ENCODE peak calls at places on chromosomes 2 and 18, in seven cellular contexts. Z, N, A, R, E, Q and H are unnamed samples.

GRCh38 chr18:61965306-61965705 is 72.5 kb upstream of the RNF152 start:
- DNase-seq in Z (no peak), N (peak), A (no peak), R (no peak), E (no peak), Q (no peak), H (no peak)

GRCh38 chr2:178072383-178073301 is at the start of gene PDE11A:
- DNase-seq in Z (peak), N (peak), A (peak), R (peak), E (no peak), Q (peak), H (peak)

GRCh38 chr2:50950996-50951395 is 80.9 kb downstream of the NRXN1 start:
- DNase-seq in Z (no peak), N (no peak), A (no peak), R (peak), E (no peak), Q (no peak), H (no peak)

GRCh38 chr2:84807063-84807485 is 73.8 kb downstream of the TRABD2A start:
- DNase-seq in Z (peak), N (peak), A (no peak), R (no peak), E (no peak), Q (no peak), H (no peak)

GRCh38 chr2:24643051-24643450 is 150.1 kb downstream of the PTRHD1 start:
- DNase-seq in Z (no peak), N (peak), A (no peak), R (peak), E (no peak), Q (no peak), H (no peak)

GRCh38 chr2:43158259-43158880 is 68.0 kb downstream of the ZFP36L2 start:
- DNase-seq in Z (peak), N (peak), A (no peak), R (no peak), E (no peak), Q (no peak), H (no peak)

GRCh38 chr2:51995293-51995692 is 963.4 kb upstream of the NRXN1 start:
- DNase-seq in Z (peak), N (peak), A (no peak), R (no peak), E (no peak), Q (no peak), H (no peak)

GRCh38 chr2:217451634-217452033 is 551.2 kb downstream of the TNS1 start:
- DNase-seq in Z (no peak), N (no peak), A (no peak), R (no peak), E (no peak), Q (no peak), H (no peak)

GRCh38 chr2:33498291-33498956 is 22.0 kb downstream of the RASGRP3 start:
- DNase-seq in Z (no peak), N (no peak), A (no peak), R (no peak), E (no peak), Q (no peak), H (no peak)

GRCh38 chr2:51918113-51918512 is 886.2 kb upstream of the NRXN1 start:
- DNase-seq in Z (peak), N (peak), A (no peak), R (no peak), E (no peak), Q (no peak), H (no peak)

GRCh38 chr2:45578056-45578843 is 32.8 kb downstream of the SRBD1 start:
- DNase-seq in Z (peak), N (peak), A (peak), R (peak), E (peak), Q (no peak), H (peak)

GRCh38 chr2:207473203-207473865 is 56.4 kb upstream of the CREB1 start:
- DNase-seq in Z (peak), N (peak), A (peak), R (peak), E (peak), Q (peak), H (peak)

GRCh38 chr2:102008490-102008889 is 16.7 kb downstream of the IL1R2 start:
- DNase-seq in Z (no peak), N (no peak), A (no peak), R (no peak), E (no peak), Q (no peak), H (no peak)

GRCh38 chr2:158189526-158189925 is 87.8 kb downstream of the UPP2 start:
- DNase-seq in Z (no peak), N (no peak), A (no peak), R (peak), E (no peak), Q (no peak), H (peak)

GRCh38 chr2:239290618-239291504 is 110.0 kb downstream of the HDAC4 start:
- DNase-seq in Z (no peak), N (no peak), A (no peak), R (peak), E (no peak), Q (peak), H (peak)

GRCh38 chr2:122077771-122078170 is 322.3 kb downstream of the TSN start:
- DNase-seq in Z (no peak), N (no peak), A (no peak), R (no peak), E (no peak), Q (no peak), H (no peak)

GRCh38 chr18:10421859-10422258 is 32.6 kb upstream of the APCDD1 start:
- DNase-seq in Z (peak), N (peak), A (no peak), R (no peak), E (no peak), Q (no peak), H (no peak)

GRCh38 chr18:7729858-7730257 is 162.7 kb downstream of the PTPRM start:
- DNase-seq in Z (no peak), N (no peak), A (no peak), R (no peak), E (no peak), Q (no peak), H (no peak)

GRCh38 chr18:13310286-13310685 is 91.7 kb downstream of the LDLRAD4 start:
- DNase-seq in Z (no peak), N (no peak), A (no peak), R (no peak), E (no peak), Q (no peak), H (no peak)

GRCh38 chr2:69686855-69687254 is 43.3 kb upstream of the AAK1 start:
- DNase-seq in Z (no peak), N (no peak), A (no peak), R (peak), E (no peak), Q (no peak), H (no peak)

GRCh38 chr2:112189001-112189556 is 50.9 kb downstream of the FBLN7 start:
- DNase-seq in Z (no peak), N (no peak), A (no peak), R (no peak), E (no peak), Q (no peak), H (no peak)

GRCh38 chr2:43402002-43402401 is 175.6 kb upstream of the ZFP36L2 start:
- DNase-seq in Z (no peak), N (no peak), A (no peak), R (peak), E (no peak), Q (no peak), H (no peak)

GRCh38 chr2:16675781-16676180 is 10.1 kb upstream of the CYRIA start:
- DNase-seq in Z (no peak), N (no peak), A (no peak), R (no peak), E (no peak), Q (no peak), H (no peak)

GRCh38 chr18:50559750-50560680 is at the start of gene MAPK4:
- DNase-seq in Z (peak), N (peak), A (peak), R (peak), E (no peak), Q (no peak), H (peak)

GRCh38 chr2:100539221-100539620 is 23.6 kb upstream of the PDCL3 start:
- DNase-seq in Z (no peak), N (no peak), A (no peak), R (no peak), E (no peak), Q (no peak), H (no peak)

GRCh38 chr2:120659275-120659952 is 76.3 kb upstream of the GLI2 start:
- DNase-seq in Z (no peak), N (no peak), A (no peak), R (no peak), E (no peak), Q (no peak), H (no peak)

GRCh38 chr18:68623342-68623741 is 91.6 kb downstream of the TMX3 start:
- DNase-seq in Z (peak), N (peak), A (peak), R (peak), E (peak), Q (no peak), H (peak)

GRCh38 chr2:206556357-206556949 is 85.8 kb upstream of the FAM237A start:
- DNase-seq in Z (peak), N (peak), A (no peak), R (peak), E (peak), Q (no peak), H (peak)

GRCh38 chr18:12307251-12307736 is 747 bp upstream of the TUBB6 start:
- DNase-seq in Z (peak), N (peak), A (no peak), R (no peak), E (no peak), Q (no peak), H (no peak)

GRCh38 chr18:3107740-3108151 is 94.8 kb upstream of the LPIN2 start:
- DNase-seq in Z (no peak), N (no peak), A (no peak), R (no peak), E (no peak), Q (no peak), H (no peak)

GRCh38 chr2:121386707-121387106 is 101.7 kb upstream of the TFCP2L1 start:
- DNase-seq in Z (peak), N (peak), A (no peak), R (no peak), E (no peak), Q (no peak), H (no peak)

GRCh38 chr2:232292395-232293154 is 86.0 kb upstream of the ALPP start:
- DNase-seq in Z (no peak), N (peak), A (peak), R (peak), E (peak), Q (no peak), H (no peak)

GRCh38 chr2:240602266-240603050 is 15.9 kb downstream of the CAPN10 start:
- DNase-seq in Z (no peak), N (no peak), A (no peak), R (peak), E (no peak), Q (peak), H (no peak)